ENCODE peak calls at places on chromosome 21, in six cellular contexts. J is cardiac fibroblast, B is RWPE1, W is type B pancreatic cell, U is GM13977, C is coronary artery. S is an unnamed sample.

GRCh38 chr21:32562426-32562825 is 22.9 kb downstream of the TCP10L start:
- DNase-seq in U (no peak), W (no peak), B (no peak), C (no peak), J (peak; percentile 88), S (peak; percentile 68)

GRCh38 chr21:34644815-34645214 is 24.0 kb upstream of the CLIC6 start:
- DNase-seq in C (peak; percentile 45), B (no peak), J (no peak), W (no peak), U (no peak), S (no peak)

GRCh38 chr21:45562965-45563364 is 20.7 kb upstream of the SLC19A1 start:
- DNase-seq in U (no peak), C (peak; percentile 40), B (no peak), J (no peak), W (no peak), S (no peak)

GRCh38 chr21:35367558-35367957 is 318.5 kb upstream of the RUNX1 start:
- DNase-seq in C (no peak), J (no peak), U (no peak), W (no peak), B (no peak), S (no peak)

GRCh38 chr21:26389971-26390641 is 183.0 kb downstream of the CYYR1 start:
- DNase-seq in W (no peak), U (no peak), B (peak; percentile 84), C (no peak), J (peak; percentile 86), S (no peak)

GRCh38 chr21:15243356-15243755 is 178.6 kb upstream of the NRIP1 start:
- DNase-seq in J (no peak), B (no peak), C (no peak), W (no peak), U (no peak), S (no peak)

GRCh38 chr21:16829532-16829931 is 683.3 kb upstream of the CXADR start:
- DNase-seq in J (no peak), U (no peak), W (no peak), B (no peak), C (no peak), S (no peak)

GRCh38 chr21:36124395-36124794 is 10.5 kb upstream of the CBR3 start:
- DNase-seq in J (no peak), W (no peak), B (no peak), U (no peak), C (no peak), S (no peak)

GRCh38 chr21:46001821-46002681 is 20.5 kb downstream of the COL6A1 start:
- DNase-seq in U (no peak), B (no peak), C (no peak), W (no peak), J (no peak), S (no peak)

GRCh38 chr21:25493722-25494121 is 113.6 kb downstream of the MRPL39 start:
- DNase-seq in J (no peak), U (no peak), W (no peak), C (no peak), B (no peak), S (no peak)

GRCh38 chr21:44512496-44513388 is 27.3 kb downstream of the KRTAP10-1 start:
- DNase-seq in C (no peak), W (no peak), U (no peak), J (no peak), B (no peak), S (no peak)

GRCh38 chr21:46064870-46065214 is 33.1 kb upstream of the COL6A2 start:
- DNase-seq in J (no peak), B (no peak), U (no peak), W (peak; percentile 68), C (peak; percentile 74), S (no peak)

GRCh38 chr21:43733529-43734071 is 14.7 kb downstream of the PDXK start:
- DNase-seq in J (peak; percentile 47), C (no peak), B (peak; percentile 38), W (no peak), U (no peak), S (peak; percentile 61)

GRCh38 chr21:32138658-32139057 is 140.2 kb downstream of the MIS18A start:
- DNase-seq in W (no peak), J (no peak), B (no peak), U (no peak), C (no peak), S (no peak)

GRCh38 chr21:46118871-46119564 is 21.1 kb downstream of the COL6A2 start:
- DNase-seq in C (peak; percentile 70), W (peak; percentile 65), J (no peak), B (no peak), U (no peak), S (no peak)

GRCh38 chr21:46572850-46573249 is 32.0 kb downstream of the S100B start:
- DNase-seq in C (no peak), J (no peak), U (no peak), W (no peak), B (no peak), S (no peak)

GRCh38 chr21:36022704-36023103 is 37.6 kb downstream of the SETD4 start:
- DNase-seq in W (no peak), J (no peak), B (no peak), C (no peak), U (no peak), S (no peak)

GRCh38 chr21:37987668-37988067 is 71.4 kb upstream of the KCNJ6 start:
- DNase-seq in W (no peak), U (no peak), J (no peak), B (no peak), C (no peak), S (no peak)

DNA sequence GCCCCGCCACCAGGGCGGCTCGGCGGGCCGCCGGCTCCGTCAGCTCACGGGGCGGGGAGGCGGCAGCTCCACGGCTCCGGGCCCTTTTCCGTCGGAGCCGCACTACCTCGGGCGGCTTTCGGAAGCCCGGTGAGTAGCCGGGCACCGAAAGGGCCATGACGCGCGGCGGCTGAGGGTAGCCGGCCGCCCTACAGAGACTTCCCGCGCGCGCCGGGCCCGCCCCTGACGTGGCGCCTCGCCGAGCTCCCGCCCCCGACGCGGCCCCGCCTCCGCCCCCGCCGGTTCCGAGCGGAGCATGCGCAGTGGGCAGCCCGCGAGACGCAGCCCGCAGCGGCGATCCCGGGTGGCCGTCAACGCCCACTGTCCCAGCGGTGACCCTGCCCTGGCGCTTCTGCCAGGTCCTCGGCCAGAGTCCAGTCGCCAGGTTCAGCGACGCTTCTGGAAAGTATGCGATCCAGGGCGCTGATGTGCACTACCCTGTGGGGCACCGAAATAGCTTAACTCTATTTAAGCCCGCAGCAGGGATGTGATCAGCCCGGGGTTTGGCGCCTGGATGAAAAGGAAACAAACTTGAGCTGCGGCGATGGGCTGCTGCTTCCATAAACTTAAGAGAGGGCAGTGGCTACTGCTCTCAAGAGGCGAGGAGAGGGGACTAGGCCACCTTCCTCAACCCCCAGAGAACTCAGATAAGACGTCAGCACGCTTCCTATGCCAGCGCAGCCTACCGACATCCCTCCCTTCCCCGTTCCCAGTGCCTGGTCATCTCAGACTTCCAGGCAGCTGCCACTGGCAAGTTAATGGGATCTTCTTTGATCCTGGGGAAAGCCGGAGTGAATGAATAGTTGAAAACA is at the start of gene DONSON:
- DNase-seq in B (peak; percentile 96), J (peak; percentile 78), U (peak; percentile 97), C (peak; percentile 94), W (peak; percentile 94), S (peak; percentile 83)
- TF ChIP-seq CTCF in B (no peak), J (no peak), U (no peak), C (no peak), W (peak; percentile 51), S (no peak)

GRCh38 chr21:39700318-39700717 is 44.7 kb upstream of the IGSF5 start:
- DNase-seq in J (no peak), W (no peak), C (no peak), U (no peak), B (no peak), S (no peak)

GRCh38 chr21:39710866-39711265 is 34.1 kb upstream of the IGSF5 start:
- DNase-seq in W (no peak), J (no peak), C (no peak), B (no peak), U (no peak), S (no peak)

GRCh38 chr21:39707316-39707715 is 37.7 kb upstream of the IGSF5 start:
- DNase-seq in J (no peak), W (no peak), U (no peak), C (no peak), B (no peak), S (no peak)

GRCh38 chr21:39703578-39703977 is 41.4 kb upstream of the IGSF5 start:
- DNase-seq in W (no peak), C (no peak), U (no peak), J (no peak), B (no peak), S (no peak)

DNA sequence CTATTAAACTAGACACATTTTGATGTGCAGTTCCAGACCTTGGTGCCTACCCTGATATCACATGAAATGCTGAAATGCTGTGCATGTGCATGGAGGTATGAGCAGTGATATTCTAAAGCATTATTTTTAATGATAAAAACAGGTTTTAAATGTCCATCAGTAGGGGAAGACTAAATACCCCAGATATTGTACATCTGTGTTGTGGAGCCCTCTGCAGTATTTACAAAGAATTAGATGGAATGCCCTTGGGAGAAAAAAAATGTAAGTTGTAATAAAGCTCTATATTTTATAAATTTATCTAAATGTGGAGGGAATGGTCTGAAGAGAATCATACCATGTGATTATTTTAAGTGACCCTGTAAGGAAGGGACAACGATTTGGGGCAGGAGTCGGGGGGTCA is 39.1 kb upstream of the IGSF5 start:
- DNase-seq in U (no peak), B (no peak), W (no peak), C (no peak), J (no peak), S (no peak)
- TF ChIP-seq CTCF in U (no peak), B (no peak), W (no peak), C (no peak), J (no peak), S (no peak)

DNA sequence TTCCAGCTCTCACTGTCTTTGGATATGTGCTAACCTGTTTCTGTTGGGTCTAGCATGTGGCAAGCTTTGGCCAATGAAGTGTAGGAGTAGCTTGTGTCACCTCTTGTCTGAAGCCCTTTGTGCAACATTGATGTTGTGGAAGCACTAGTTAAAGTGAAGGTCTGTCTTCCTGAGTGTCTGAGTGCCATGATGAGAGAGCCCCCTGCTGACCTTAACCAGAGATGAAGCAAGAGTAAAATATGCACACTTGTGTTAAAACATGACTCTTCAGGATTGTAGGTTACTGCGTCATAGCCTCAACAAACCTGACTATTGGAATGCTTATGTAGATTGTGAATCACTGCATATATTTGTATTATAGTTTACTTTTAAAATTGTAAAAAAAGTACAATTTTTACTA is 103.7 kb downstream of the NCAM2 start:
- DNase-seq in J (peak; percentile 65), U (no peak), W (no peak), B (peak; percentile 2), C (no peak), S (peak; percentile 6)
- TF ChIP-seq CTCF in J (no peak), U (no peak), W (peak; percentile 60), B (no peak), C (no peak), S (no peak)

DNA sequence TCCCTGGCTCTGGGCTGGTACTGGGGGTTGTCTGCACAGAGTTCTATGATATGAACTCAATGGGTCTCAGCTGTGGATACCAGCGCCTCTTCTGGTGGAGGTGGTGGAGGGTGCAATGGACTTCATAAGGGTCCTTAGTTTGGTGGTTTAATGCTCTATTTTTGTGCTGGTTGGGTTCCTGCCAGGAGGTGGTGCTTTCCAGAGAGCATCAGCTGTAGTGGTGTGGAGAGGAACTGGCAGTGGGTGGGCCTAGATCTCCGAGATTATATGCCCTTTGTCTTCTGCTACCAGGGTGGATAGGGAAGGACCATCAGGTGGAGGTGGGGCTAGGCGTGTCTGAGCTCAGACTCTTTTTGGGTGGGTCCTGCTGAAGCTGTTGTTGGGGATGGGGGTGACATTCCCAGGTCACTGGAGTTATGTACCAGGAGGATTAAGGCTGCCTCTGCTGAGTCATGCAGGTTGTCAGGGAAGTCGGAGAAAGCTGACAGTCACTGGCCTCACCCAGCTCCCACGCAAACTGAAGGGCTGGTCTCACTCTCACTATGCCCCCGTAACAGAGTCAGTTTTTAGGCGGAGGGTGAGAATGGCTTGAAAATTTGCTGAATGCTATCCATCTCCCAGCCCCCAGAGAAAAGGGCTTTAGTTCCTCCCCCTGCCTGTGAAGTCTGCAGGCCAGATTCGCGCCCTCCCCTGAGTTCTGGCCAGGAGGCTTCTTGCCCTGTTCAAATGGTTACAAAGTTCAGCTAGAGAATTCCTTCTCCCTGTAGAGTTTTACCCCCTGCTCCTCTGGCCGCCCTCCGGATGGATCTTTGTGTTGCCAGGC is 902.9 kb downstream of the LTN1 start:
- DNase-seq in B (no peak), U (no peak), J (peak; percentile 13), W (no peak), C (no peak), S (no peak)
- TF ChIP-seq CTCF in B (no peak), U (no peak), J (no peak), W (no peak), C (no peak), S (no peak)